ENCODE peak calls at places on chromosome 9, in seven cellular contexts. A, H, B, W, S, P and I are unnamed samples.

GRCh38 chr9:9112001-9112725 is 1312.6 kb upstream of the DMAC1 start:
- DNase-seq in A (no peak), H (no peak), B (no peak), W (no peak), S (no peak), P (no peak), I (no peak)

GRCh38 chr9:121398374-121398773 is 28.3 kb upstream of the STOM start:
- DNase-seq in A (peak), H (peak), B (peak), W (peak), S (peak), P (peak), I (peak)

GRCh38 chr9:69283003-69283402 is 42.0 kb upstream of the ENTREP1 start:
- DNase-seq in A (no peak), H (no peak), B (no peak), W (no peak), S (no peak), P (no peak), I (no peak)

GRCh38 chr9:132042324-132042723 is 37.3 kb downstream of the MED27 start:
- DNase-seq in A (peak), H (peak), B (peak), W (peak), S (peak), P (peak), I (peak)

GRCh38 chr9:115161431-115161830 is 43.5 kb upstream of the TNC start:
- DNase-seq in A (no peak), H (no peak), B (no peak), W (no peak), S (no peak), P (no peak), I (no peak)

GRCh38 chr9:129752915-129753724 is at the start of gene PTGES:
- DNase-seq in A (peak), H (peak), B (peak), W (peak), S (peak), P (peak), I (peak)

GRCh38 chr9:84782228-84782866 is 112.8 kb downstream of the NTRK2 start:
- DNase-seq in A (no peak), H (no peak), B (peak), W (no peak), S (peak), P (peak), I (peak)

GRCh38 chr9:18466101-18466500 is 7.9 kb upstream of the ADAMTSL1 start:
- DNase-seq in A (no peak), H (peak), B (peak), W (no peak), S (peak), P (no peak), I (peak)

GRCh38 chr9:93183663-93184438 is at the start of gene WNK2:
- DNase-seq in A (no peak), H (no peak), B (peak), W (no peak), S (no peak), P (peak), I (peak)

GRCh38 chr9:4690144-4690543 is 10.8 kb downstream of the CDC37L1 start:
- DNase-seq in A (no peak), H (no peak), B (no peak), W (no peak), S (no peak), P (no peak), I (no peak)

GRCh38 chr9:109083141-109083540 is 36.6 kb downstream of the TMEM245 start:
- DNase-seq in A (no peak), H (no peak), B (no peak), W (no peak), S (no peak), P (no peak), I (no peak)

GRCh38 chr9:129125478-129125877 is 14.3 kb downstream of the PTPA start:
- DNase-seq in A (peak), H (peak), B (peak), W (peak), S (peak), P (peak), I (peak)

GRCh38 chr9:107888773-107889227 is 399.2 kb upstream of the KLF4 start:
- DNase-seq in A (no peak), H (no peak), B (no peak), W (no peak), S (peak), P (no peak), I (no peak)

GRCh38 chr9:12854218-12854617 is 79.4 kb downstream of the LURAP1L start:
- DNase-seq in A (no peak), H (no peak), B (no peak), W (no peak), S (no peak), P (no peak), I (no peak)

GRCh38 chr9:101586651-101587050 is 8.1 kb downstream of the PPP3R2 start:
- DNase-seq in A (no peak), H (no peak), B (no peak), W (no peak), S (no peak), P (no peak), I (no peak)

GRCh38 chr9:108478871-108479332 is 376.9 kb downstream of the ACTL7B start:
- DNase-seq in A (peak), H (peak), B (peak), W (peak), S (peak), P (peak), I (peak)

DNA sequence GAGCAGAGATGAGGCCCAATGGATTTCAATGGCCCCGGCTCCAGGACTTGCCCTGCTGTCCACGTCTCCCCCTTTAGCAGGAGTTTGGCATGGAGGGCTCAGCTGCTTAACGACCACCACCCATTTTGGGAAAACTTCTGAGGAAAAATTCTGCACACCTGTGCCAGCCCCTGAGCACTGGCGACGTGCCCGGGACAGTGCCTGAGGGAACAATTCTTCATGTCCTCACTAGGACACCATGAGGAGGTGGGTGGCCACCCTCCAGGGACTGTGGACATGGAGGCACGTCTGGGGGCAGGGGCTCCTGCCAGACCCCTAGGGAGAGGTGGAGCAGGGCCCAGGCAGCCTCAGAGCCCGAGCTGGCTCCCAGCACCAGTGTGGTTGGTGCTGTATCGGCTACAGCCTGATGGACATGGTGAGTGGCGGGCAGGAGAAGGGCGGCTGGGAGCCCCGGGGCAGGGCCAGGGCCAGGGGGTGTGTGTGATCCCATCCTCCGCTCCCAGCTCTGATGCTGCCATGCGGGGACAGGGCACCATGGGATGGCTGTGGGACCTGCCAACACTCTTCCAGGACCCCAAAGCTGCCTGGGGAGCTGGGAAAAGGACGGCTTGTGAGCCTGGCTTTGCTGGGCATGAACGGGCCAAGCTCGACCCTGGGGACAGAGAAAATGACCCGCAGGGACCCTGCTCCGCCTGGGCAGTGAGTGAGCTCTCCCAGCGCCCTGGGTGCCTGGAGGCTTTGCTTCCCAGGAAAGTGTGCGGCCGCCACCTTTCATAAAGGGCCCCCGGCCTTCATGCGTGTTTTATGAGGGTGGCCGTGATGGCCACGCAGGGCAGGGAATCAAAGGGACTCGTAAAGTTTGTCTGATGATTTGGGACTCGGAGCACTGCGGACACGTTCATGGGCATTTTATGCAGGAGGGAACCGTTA is 3.6 kb upstream of the QSOX2 start:
- DNase-seq in A (no peak), H (no peak), B (no peak), W (no peak), S (no peak), P (no peak), I (no peak)
- H3K4me3 ChIP-seq in A (no peak), H (no peak), B (no peak), W (no peak), S (no peak), P (no peak), I (no peak)

GRCh38 chr9:86859966-86860365 is 87.3 kb downstream of the GAS1 start:
- DNase-seq in A (no peak), H (no peak), B (no peak), W (no peak), S (no peak), P (no peak), I (no peak)

GRCh38 chr9:86859056-86859455 is 88.2 kb downstream of the GAS1 start:
- DNase-seq in A (no peak), H (no peak), B (no peak), W (no peak), S (no peak), P (no peak), I (no peak)

GRCh38 chr9:86854898-86855523 is 92.3 kb downstream of the GAS1 start:
- DNase-seq in A (peak), H (peak), B (peak), W (peak), S (peak), P (peak), I (peak)

GRCh38 chr9:86856259-86856658 is 91.0 kb downstream of the GAS1 start:
- DNase-seq in A (no peak), H (no peak), B (no peak), W (peak), S (no peak), P (peak), I (no peak)
- TF ChIP-seq CTCF in A (no peak), H (peak), B (no peak), W (peak), S (no peak), P (peak), I (peak)

GRCh38 chr9:133952598-133953550 is 39.2 kb downstream of the VAV2 start:
- DNase-seq in A (no peak), H (no peak), B (no peak), W (no peak), S (no peak), P (no peak), I (no peak)

GRCh38 chr9:133954862-133955529 is 37.1 kb downstream of the VAV2 start:
- DNase-seq in A (no peak), H (no peak), B (no peak), W (no peak), S (no peak), P (no peak), I (no peak)

GRCh38 chr9:133953976-133954709 is 38.0 kb downstream of the VAV2 start:
- DNase-seq in A (no peak), H (no peak), B (no peak), W (no peak), S (no peak), P (no peak), I (no peak)

GRCh38 chr9:133955821-133956411 is 36.2 kb downstream of the VAV2 start:
- DNase-seq in A (no peak), H (peak), B (peak), W (peak), S (peak), P (no peak), I (peak)

DNA sequence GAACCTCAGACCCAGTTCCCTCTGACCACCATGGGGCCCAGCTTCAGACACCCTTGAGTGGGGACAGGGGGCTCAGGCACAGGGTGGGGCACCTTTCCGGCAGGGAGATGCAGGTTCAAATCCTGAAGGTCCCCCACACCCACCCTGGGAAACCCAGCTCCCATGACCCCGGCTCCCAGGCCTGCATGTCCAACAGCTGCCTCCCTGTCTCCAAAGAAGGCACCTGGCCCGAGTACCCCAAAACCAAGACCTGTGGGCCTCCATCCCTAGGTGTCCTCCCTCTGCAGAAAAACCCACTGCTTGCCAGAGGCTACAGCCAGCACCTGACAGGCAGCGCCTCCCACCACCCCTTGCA is 38.5 kb downstream of the VAV2 start:
- DNase-seq in A (no peak), H (no peak), B (no peak), W (no peak), S (no peak), P (no peak), I (no peak)
- H3K4me3 ChIP-seq in A (no peak), H (no peak), B (no peak), W (no peak), S (no peak), P (no peak), I (no peak)

GRCh38 chr9:113677569-113677968 is 198.5 kb upstream of the ZNF618 start:
- DNase-seq in A (no peak), H (no peak), B (no peak), W (no peak), S (no peak), P (no peak), I (no peak)
- TF ChIP-seq CTCF in A (no peak), H (no peak), B (no peak), W (no peak), S (no peak), P (no peak), I (no peak)

GRCh38 chr9:125436613-125437443 is 175.2 kb downstream of the GAPVD1 start:
- DNase-seq in A (no peak), H (no peak), B (no peak), W (no peak), S (no peak), P (no peak), I (no peak)
- H3K4me3 ChIP-seq in A (no peak), H (no peak), B (no peak), W (no peak), S (no peak), P (no peak), I (no peak)

GRCh38 chr9:137222190-137223077 is at the start of gene RNF208:
- DNase-seq in A (no peak), H (no peak), B (no peak), W (no peak), S (no peak), P (no peak), I (no peak)
- TF ChIP-seq CTCF in A (no peak), H (no peak), B (no peak), W (no peak), S (no peak), P (no peak), I (no peak)

GRCh38 chr9:96021616-96022444 is 146.3 kb downstream of the ERCC6L2 start:
- DNase-seq in A (no peak), H (no peak), B (no peak), W (no peak), S (no peak), P (no peak), I (no peak)
- H3K4me3 ChIP-seq in A (peak), H (peak), B (peak), W (peak), S (peak), P (peak), I (peak)